ENCODE peak calls at places on chromosome 16, in seven cellular contexts. H, L, O, R, D, G and B are unnamed samples.

GRCh38 chr16:84740596-84741071 is 40.8 kb downstream of the USP10 start:
- DNase-seq in H (no peak), L (no peak), O (no peak), R (peak; percentile 29), D (peak; percentile 31), G (no peak), B (no peak)

GRCh38 chr16:660459-661183 is 7.3 kb upstream of the RHOT2 start:
- DNase-seq in H (peak; percentile 32), L (peak; percentile 97), O (peak; percentile 92), R (peak; percentile 99), D (peak; percentile 80), G (peak; percentile 77), B (no peak)

GRCh38 chr16:4487955-4488481 is 11.8 kb downstream of the HMOX2 start:
- DNase-seq in H (peak; percentile 74), L (no peak), O (no peak), R (peak; percentile 38), D (peak; percentile 45), G (peak; percentile 62), B (no peak)

GRCh38 chr16:11757671-11758545 is 15.3 kb upstream of the TXNDC11 start:
- DNase-seq in H (peak; percentile 81), L (no peak), O (peak; percentile 59), R (no peak), D (peak; percentile 71), G (peak; percentile 70), B (peak; percentile 52)

GRCh38 chr16:14111713-14112538 is 40.8 kb downstream of the MRTFB start:
- DNase-seq in H (no peak), L (no peak), O (peak; percentile 79), R (peak; percentile 68), D (no peak), G (no peak), B (no peak)

GRCh38 chr16:12002447-12003006 is 26.0 kb downstream of the SNX29 start:
- DNase-seq in H (peak; percentile 78), L (no peak), O (no peak), R (no peak), D (peak; percentile 77), G (peak; percentile 75), B (no peak)

GRCh38 chr16:86664518-86665318 is 86.4 kb downstream of the FOXL1 start:
- DNase-seq in H (peak; percentile 97), L (no peak), O (peak; percentile 63), R (no peak), D (peak; percentile 96), G (peak; percentile 98), B (peak; percentile 83)

GRCh38 chr16:81946206-81946605 is 65.1 kb downstream of the SDR42E1 start:
- DNase-seq in H (peak; percentile 47), L (no peak), O (no peak), R (no peak), D (no peak), G (no peak), B (no peak)

GRCh38 chr16:23288726-23289512 is 13.2 kb upstream of the SCNN1B start:
- DNase-seq in H (no peak), L (no peak), O (no peak), R (no peak), D (no peak), G (no peak), B (no peak)

GRCh38 chr16:10566613-10567012 is 13.8 kb downstream of the EMP2 start:
- DNase-seq in H (no peak), L (no peak), O (no peak), R (no peak), D (no peak), G (no peak), B (no peak)

GRCh38 chr16:49608095-49608494 is 234.5 kb downstream of the C16orf78 start:
- DNase-seq in H (no peak), L (peak; percentile 35), O (no peak), R (no peak), D (no peak), G (no peak), B (peak; percentile 9)

GRCh38 chr16:53091508-53092211 is 36.9 kb downstream of the CHD9 start:
- DNase-seq in H (peak; percentile 92), L (peak; percentile 48), O (peak; percentile 55), R (peak; percentile 37), D (peak; percentile 95), G (peak; percentile 92), B (no peak)

GRCh38 chr16:51508813-51509212 is 357.7 kb upstream of the SALL1 start:
- DNase-seq in H (no peak), L (no peak), O (no peak), R (no peak), D (peak; percentile 86), G (peak; percentile 38), B (no peak)

GRCh38 chr16:68754117-68754792 is 17.2 kb downstream of the CDH1 start:
- DNase-seq in H (no peak), L (no peak), O (peak; percentile 71), R (no peak), D (no peak), G (no peak), B (no peak)

GRCh38 chr16:19113577-19114358 is at the start of gene ITPRIPL2:
- DNase-seq in H (peak; percentile 80), L (peak; percentile 76), O (peak; percentile 86), R (peak; percentile 90), D (peak; percentile 95), G (peak; percentile 85), B (peak; percentile 78)

GRCh38 chr16:22195695-22196558 is 10.2 kb upstream of the EEF2K start:
- DNase-seq in H (peak; percentile 64), L (peak; percentile 89), O (peak; percentile 93), R (peak; percentile 94), D (peak; percentile 91), G (peak; percentile 87), B (peak; percentile 83)

GRCh38 chr16:19607610-19608280 is 52.2 kb downstream of the VPS35L start:
- DNase-seq in H (peak; percentile 80), L (no peak), O (no peak), R (no peak), D (no peak), G (peak; percentile 14), B (no peak)

GRCh38 chr16:3637371-3637923 is 17.0 kb upstream of the DNASE1 start:
- DNase-seq in H (no peak), L (no peak), O (peak; percentile 70), R (no peak), D (no peak), G (peak; percentile 8), B (peak; percentile 63)

GRCh38 chr16:53529529-53529928 is 26.5 kb upstream of the AKTIP start:
- DNase-seq in H (no peak), L (no peak), O (no peak), R (no peak), D (no peak), G (no peak), B (no peak)

GRCh38 chr16:19913306-19913717 is 28.7 kb upstream of the GPRC5B start:
- DNase-seq in H (no peak), L (no peak), O (no peak), R (no peak), D (peak; percentile 5), G (no peak), B (no peak)

GRCh38 chr16:4371481-4372314 is at the start of gene VASN:
- DNase-seq in H (peak; percentile 47), L (peak; percentile 90), O (peak; percentile 79), R (peak; percentile 91), D (peak; percentile 75), G (peak; percentile 75), B (peak; percentile 86)

GRCh38 chr16:56246051-56246817 is 54.9 kb downstream of the GNAO1 start:
- DNase-seq in H (peak; percentile 3), L (peak; percentile 19), O (no peak), R (no peak), D (no peak), G (peak; percentile 5), B (peak; percentile 79)

GRCh38 chr16:46627746-46628145 is 6.6 kb upstream of the SHCBP1 start:
- DNase-seq in H (no peak), L (no peak), O (no peak), R (no peak), D (no peak), G (peak; percentile 25), B (no peak)

GRCh38 chr16:46632778-46633733 is 11.9 kb upstream of the SHCBP1 start:
- DNase-seq in H (no peak), L (peak; percentile 76), O (no peak), R (no peak), D (no peak), G (no peak), B (peak; percentile 61)

DNA sequence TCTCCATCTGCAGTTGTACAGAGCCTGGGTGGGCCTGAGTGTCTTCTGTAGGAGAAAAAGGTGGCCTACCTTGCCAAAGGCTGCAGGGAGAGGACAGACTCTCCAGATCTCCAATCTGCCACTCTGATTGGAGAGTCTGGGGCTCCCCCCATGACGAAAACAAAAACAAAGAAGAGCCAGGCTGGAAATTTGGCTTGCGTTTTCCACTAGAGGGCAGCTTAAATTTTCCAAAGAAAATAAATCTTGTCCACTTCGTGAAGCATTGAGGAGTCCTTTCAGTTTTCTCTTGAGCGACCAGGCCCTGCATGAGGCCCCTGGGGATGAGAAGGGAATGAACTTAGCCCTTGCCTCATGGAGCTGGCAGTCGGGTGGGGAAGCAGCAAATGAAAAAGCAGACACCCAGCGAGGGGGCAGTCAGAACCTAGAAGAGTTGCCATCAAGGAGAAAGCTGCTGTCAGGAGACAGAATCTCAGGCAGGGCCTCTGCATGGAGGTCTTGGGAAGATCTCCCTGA is 8.2 kb upstream of the SHCBP1 start:
- DNase-seq in H (peak; percentile 40), L (peak; percentile 41), O (peak; percentile 23), R (no peak), D (peak; percentile 76), G (peak; percentile 60), B (peak; percentile 26)
- TF ChIP-seq CTCF in H (peak; percentile 50), L (peak; percentile 45), O (no peak), R (no peak), D (peak; percentile 52), G (peak; percentile 58), B (peak; percentile 33)

GRCh38 chr16:57784334-57784733 is 18.0 kb downstream of the KIFC3 start:
- DNase-seq in H (no peak), L (no peak), O (no peak), R (no peak), D (no peak), G (no peak), B (no peak)
- H3K36me3 ChIP-seq in H (peaks cover 5% of the 10 kb centered on the region), L (no peaks in the 10 kb centered on the region), O (no peaks in the 10 kb centered on the region), R (no peaks in the 10 kb centered on the region), D (peaks cover 13% of the 10 kb centered on the region), G (peaks cover 37% of the 10 kb centered on the region), B (peaks cover 3% of the 10 kb centered on the region)

GRCh38 chr16:54649846-54650245 is 280.8 kb upstream of the IRX5 start:
- DNase-seq in H (no peak), L (no peak), O (no peak), R (no peak), D (no peak), G (no peak), B (no peak)

GRCh38 chr16:54648575-54648974 is 282.1 kb upstream of the IRX5 start:
- DNase-seq in H (peak; percentile 12), L (no peak), O (no peak), R (no peak), D (no peak), G (no peak), B (no peak)

GRCh38 chr16:54651851-54652770 is 278.6 kb upstream of the IRX5 start:
- DNase-seq in H (peak; percentile 47), L (peak; percentile 50), O (no peak), R (no peak), D (no peak), G (no peak), B (no peak)

GRCh38 chr16:54654429-54654828 is 276.2 kb upstream of the IRX5 start:
- DNase-seq in H (no peak), L (peak; percentile 59), O (no peak), R (no peak), D (no peak), G (no peak), B (no peak)

GRCh38 chr16:54651440-54651839 is 279.2 kb upstream of the IRX5 start:
- DNase-seq in H (no peak), L (peak; percentile 93), O (no peak), R (no peak), D (no peak), G (no peak), B (no peak)
- H3K4me3 ChIP-seq in H (no peak overlapping the region), L (peak overlapping the region; percentile 41), O (no peak overlapping the region), R (no peak overlapping the region), D (no peak overlapping the region), G (no peak overlapping the region), B (no peak overlapping the region)

GRCh38 chr16:25707553-25707952 is 15.8 kb downstream of the HS3ST4 start:
- DNase-seq in H (no peak), L (no peak), O (no peak), R (no peak), D (no peak), G (no peak), B (no peak)
- TF ChIP-seq CTCF in H (no peak), L (no peak), O (no peak), R (no peak), D (no peak), G (no peak), B (no peak)